ENCODE peak calls at places on chromosomes 6 and 20, in five cellular contexts. B is fibroblast of lung; H is CD4-positive, alpha-beta memory T cell; P is T-helper 2 cell; T is stimulated activated CD4-positive, alpha-beta T cell treated with anti-CD3 and anti-CD28 coated beads, Interleukin-15, amount 100 ng/mL, for 1 hour. Z is an unnamed sample.

GRCh38 chr6:71510057-71510713 is 221.6 kb downstream of the OGFRL1 start:
- DNase-seq in B (peak), H (no peak), P (no peak), T (no peak), Z (no peak)

GRCh38 chr6:38593419-38593818 is 46.3 kb downstream of the BTBD9 start:
- DNase-seq in B (peak), H (no peak), P (no peak), T (no peak), Z (no peak)

GRCh38 chr20:31514154-31515071 is at the start of gene HM13:
- DNase-seq in B (peak), H (peak), P (peak), T (peak), Z (peak)

GRCh38 chr6:111794716-111795452 is 78.4 kb downstream of the FYN start:
- DNase-seq in B (no peak), H (no peak), P (no peak), T (no peak), Z (no peak)

GRCh38 chr20:44083220-44083933 is 103.6 kb downstream of the JPH2 start:
- DNase-seq in B (peak), H (no peak), P (no peak), T (no peak), Z (no peak)

GRCh38 chr6:37104935-37105781 is 64.8 kb upstream of the PIM1 start:
- DNase-seq in B (no peak), H (no peak), P (no peak), T (no peak), Z (no peak)

GRCh38 chr20:25217161-25218108 is 21.9 kb downstream of the ENTPD6 start:
- DNase-seq in B (no peak), H (no peak), P (no peak), T (no peak), Z (no peak)

GRCh38 chr6:169997187-169997929 is 245.9 kb downstream of the ERMARD start:
- DNase-seq in B (no peak), H (no peak), P (no peak), T (no peak), Z (no peak)

GRCh38 chr20:16714765-16715164 is 15.1 kb upstream of the SNRPB2 start:
- DNase-seq in B (no peak), H (no peak), P (no peak), T (no peak), Z (no peak)

GRCh38 chr6:40719671-40720374 is 132.7 kb upstream of the LRFN2 start:
- DNase-seq in B (peak), H (no peak), P (no peak), T (no peak), Z (no peak)

GRCh38 chr6:134114918-134115714 is 62.7 kb upstream of the SLC2A12 start:
- DNase-seq in B (no peak), H (no peak), P (no peak), T (no peak), Z (no peak)

GRCh38 chr6:53048431-53049195 is 16.6 kb upstream of the FBXO9 start:
- DNase-seq in B (peak), H (peak), P (no peak), T (no peak), Z (no peak)

GRCh38 chr20:2558581-2559301 is 22.4 kb downstream of the TMC2 start:
- DNase-seq in B (no peak), H (peak), P (no peak), T (no peak), Z (no peak)

GRCh38 chr6:50992232-50992631 is 173.6 kb downstream of the TFAP2B start:
- DNase-seq in B (no peak), H (no peak), P (no peak), T (no peak), Z (no peak)

GRCh38 chr6:20205722-20206154 is 6.5 kb downstream of the MBOAT1 start:
- DNase-seq in B (no peak), H (no peak), P (no peak), T (no peak), Z (no peak)

GRCh38 chr6:53309059-53309896 is 39.5 kb downstream of the ELOVL5 start:
- DNase-seq in B (peak), H (no peak), P (peak), T (no peak), Z (no peak)

GRCh38 chr20:49913399-49914047 is 1.8 kb downstream of the SPATA2 start:
- DNase-seq in B (no peak), H (no peak), P (no peak), T (no peak), Z (no peak)

GRCh38 chr6:110878751-110879539 is 4.4 kb downstream of the AMD1 start:
- DNase-seq in B (peak), H (peak), P (no peak), T (no peak), Z (peak)

GRCh38 chr6:18748314-18748713 is 361.2 kb downstream of the RNF144B start:
- DNase-seq in B (no peak), H (no peak), P (no peak), T (no peak), Z (no peak)

GRCh38 chr6:159837511-159837910 is 37.4 kb downstream of the PNLDC1 start:
- DNase-seq in B (no peak), H (no peak), P (no peak), T (no peak), Z (no peak)

GRCh38 chr6:52546192-52546591 is 30.7 kb downstream of the TRAM2 start:
- DNase-seq in B (no peak), H (no peak), P (no peak), T (no peak), Z (no peak)

GRCh38 chr6:43125119-43125518 is 46.0 kb upstream of the SRF start:
- DNase-seq in B (peak), H (no peak), P (no peak), T (no peak), Z (no peak)

GRCh38 chr20:53757472-53757913 is 163.9 kb upstream of the ZNF217 start:
- DNase-seq in B (no peak), H (no peak), P (no peak), T (no peak), Z (no peak)

GRCh38 chr6:160261991-160262718 is 3.5 kb upstream of the SLC22A2 start:
- DNase-seq in B (no peak), H (no peak), P (no peak), T (no peak), Z (no peak)

GRCh38 chr6:152267967-152268845 is 369.0 kb downstream of the SYNE1 start:
- DNase-seq in B (peak), H (peak), P (no peak), T (no peak), Z (peak)

GRCh38 chr20:36062799-36063198 is 91.7 kb upstream of the EPB41L1 start:
- DNase-seq in B (no peak), H (no peak), P (no peak), T (no peak), Z (no peak)

GRCh38 chr6:130810307-130811030 is 16.7 kb upstream of the SMLR1 start:
- DNase-seq in B (peak), H (no peak), P (no peak), T (no peak), Z (no peak)

GRCh38 chr6:103367212-103367611 is 1492.5 kb downstream of the HACE1 start:
- DNase-seq in B (no peak), H (no peak), P (no peak), T (no peak), Z (no peak)

GRCh38 chr6:87336367-87336766 is 7.3 kb upstream of the GJB7 start:
- DNase-seq in B (no peak), H (no peak), P (no peak), T (no peak), Z (no peak)

GRCh38 chr6:108368431-108369030 is 73.7 kb downstream of the AFG1L start:
- DNase-seq in B (no peak), H (no peak), P (no peak), T (no peak), Z (no peak)

GRCh38 chr6:100257661-100258395 is 206.9 kb downstream of the SIM1 start:
- DNase-seq in B (peak), H (no peak), P (no peak), T (no peak), Z (no peak)

GRCh38 chr20:37464173-37464572 is 56.9 kb upstream of the NNAT start:
- DNase-seq in B (no peak), H (no peak), P (no peak), T (no peak), Z (no peak)

GRCh38 chr6:47414517-47415167 is 62.9 kb upstream of the CD2AP start:
- DNase-seq in B (peak), H (peak), P (no peak), T (no peak), Z (no peak)

GRCh38 chr6:140078552-140079126 is 704.2 kb upstream of the CITED2 start:
- DNase-seq in B (peak), H (no peak), P (no peak), T (no peak), Z (no peak)

GRCh38 chr20:61803903-61804804 is 261.5 kb downstream of the TAF4 start:
- DNase-seq in B (no peak), H (no peak), P (no peak), T (no peak), Z (no peak)

GRCh38 chr6:144477396-144477795 is 192.3 kb downstream of the UTRN start:
- DNase-seq in B (peak), H (no peak), P (no peak), T (no peak), Z (no peak)

GRCh38 chr6:40896696-40897095 is 142.3 kb downstream of the UNC5CL start:
- DNase-seq in B (no peak), H (no peak), P (no peak), T (no peak), Z (no peak)

GRCh38 chr6:169962604-169963469 is 211.4 kb downstream of the ERMARD start:
- DNase-seq in B (no peak), H (no peak), P (no peak), T (no peak), Z (no peak)

Z was measured in NCI-H1048.